ENCODE peak calls at places on chromosomes 7 and 10, in six cellular contexts. V is neural progenitor cell, L is lung, H is heart right ventricle, Z is fibroblast of pulmonary artery, G is heart left ventricle. W is an unnamed sample.

GRCh38 chr7:132393789-132394261 is 182.4 kb downstream of the PLXNA4 start:
- DNase-seq in V (no peak), L (peak), H (peak), Z (peak), G (peak), W (peak)

GRCh38 chr7:1590476-1590875 is 20.6 kb upstream of the PSMG3 start:
- DNase-seq in V (no peak), L (no peak), H (no peak), Z (no peak), G (no peak), W (no peak)

GRCh38 chr7:30284298-30285066 is at the start of gene ZNRF2:
- DNase-seq in V (peak), L (peak), H (peak), Z (peak), G (peak), W (peak)

GRCh38 chr7:159091480-159092475 is 52.9 kb downstream of the VIPR2 start:
- DNase-seq in V (no peak), L (no peak), H (no peak), Z (no peak), G (no peak), W (no peak)

GRCh38 chr10:99234067-99234738 is 1.4 kb downstream of the HPSE2 start:
- DNase-seq in V (peak), L (peak), H (peak), Z (peak), G (peak), W (peak)

GRCh38 chr7:90518630-90519029 is 49.2 kb downstream of the PTTG1IP2 start:
- DNase-seq in V (no peak), L (no peak), H (no peak), Z (no peak), G (no peak), W (no peak)

GRCh38 chr10:36538945-36539586 is 586.3 kb upstream of the ANKRD30A start:
- DNase-seq in V (no peak), L (no peak), H (no peak), Z (peak), G (no peak), W (peak)

GRCh38 chr7:98719396-98719795 is 102.3 kb downstream of the NPTX2 start:
- DNase-seq in V (no peak), L (no peak), H (no peak), Z (no peak), G (no peak), W (no peak)

GRCh38 chr10:7410306-7410799 is 481 bp downstream of the SFMBT2 start:
- DNase-seq in V (peak), L (no peak), H (peak), Z (peak), G (peak), W (peak)

GRCh38 chr7:159083001-159083697 is 61.5 kb downstream of the VIPR2 start:
- DNase-seq in V (no peak), L (no peak), H (peak), Z (no peak), G (peak), W (no peak)

GRCh38 chr7:142508251-142508650 is 241.0 kb upstream of the PRSS1 start:
- DNase-seq in V (no peak), L (no peak), H (no peak), Z (no peak), G (no peak), W (peak)

GRCh38 chr7:93442478-93443224 is 131.9 kb downstream of the CALCR start:
- DNase-seq in V (peak), L (peak), H (no peak), Z (peak), G (no peak), W (peak)

GRCh38 chr7:18287482-18287881 is 208.1 kb upstream of the HDAC9 start:
- DNase-seq in V (peak), L (no peak), H (no peak), Z (no peak), G (no peak), W (no peak)

GRCh38 chr7:144738708-144739314 is 97.0 kb downstream of the TPK1 start:
- DNase-seq in V (peak), L (no peak), H (no peak), Z (peak), G (no peak), W (peak)

GRCh38 chr7:69624431-69624830 is 26.2 kb downstream of the AUTS2 start:
- DNase-seq in V (no peak), L (no peak), H (no peak), Z (no peak), G (no peak), W (no peak)

GRCh38 chr10:78567680-78568453 is 500.9 kb upstream of the ZMIZ1 start:
- DNase-seq in V (no peak), L (no peak), H (no peak), Z (no peak), G (no peak), W (no peak)

GRCh38 chr10:17544465-17544864 is 72.7 kb downstream of the HACD1 start:
- DNase-seq in V (no peak), L (no peak), H (no peak), Z (no peak), G (no peak), W (peak)

GRCh38 chr10:28930520-28931495 is 253.5 kb downstream of the BAMBI start:
- DNase-seq in V (no peak), L (peak), H (no peak), Z (no peak), G (no peak), W (no peak)

GRCh38 chr7:29839302-29839701 is 33.0 kb downstream of the WIPF3 start:
- DNase-seq in V (no peak), L (no peak), H (peak), Z (peak), G (peak), W (peak)

GRCh38 chr7:116985575-116985974 is 32.3 kb downstream of the ST7 start:
- DNase-seq in V (no peak), L (no peak), H (no peak), Z (no peak), G (no peak), W (no peak)

GRCh38 chr7:116991233-116991632 is 37.9 kb downstream of the ST7 start:
- DNase-seq in V (no peak), L (no peak), H (no peak), Z (no peak), G (no peak), W (no peak)

GRCh38 chr7:116986611-116987565 is 33.6 kb downstream of the ST7 start:
- DNase-seq in V (no peak), L (no peak), H (no peak), Z (peak), G (no peak), W (no peak)

GRCh38 chr7:116990056-116990455 is 36.8 kb downstream of the ST7 start:
- DNase-seq in V (no peak), L (no peak), H (no peak), Z (no peak), G (no peak), W (peak)

DNA sequence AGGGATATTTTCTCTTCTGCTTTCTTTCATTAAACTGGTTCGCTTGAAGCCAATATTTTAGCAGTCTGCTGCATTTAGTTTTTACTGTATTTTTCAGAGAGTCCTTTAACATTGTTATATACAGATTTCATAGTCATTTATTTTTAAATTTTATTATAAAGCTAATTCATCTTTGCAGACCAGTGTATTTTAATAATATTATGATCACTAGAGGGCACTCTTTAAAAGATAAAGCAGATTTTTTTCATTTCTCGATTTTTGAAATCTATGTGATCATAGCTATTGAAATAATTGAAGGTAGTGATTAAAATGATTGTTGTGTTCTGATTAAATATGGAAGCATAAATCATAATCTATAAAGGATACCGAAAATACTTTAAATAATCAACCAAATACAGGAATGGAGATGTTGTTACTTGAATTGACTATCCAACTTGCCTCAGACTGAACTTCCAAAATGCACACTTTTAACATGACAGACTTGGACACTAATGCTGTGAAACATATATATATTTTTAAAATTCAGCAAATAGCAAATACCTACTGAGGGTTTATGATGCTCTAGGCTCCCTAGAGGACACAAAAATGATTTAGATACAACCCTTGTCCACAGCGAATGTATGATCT is 35.2 kb downstream of the ST7 start:
- DNase-seq in V (no peak), L (no peak), H (no peak), Z (no peak), G (no peak), W (peak)
- TF ChIP-seq CTCF in V (peak), L (no peak), H (peak), Z (peak), G (peak), W (no peak)

GRCh38 chr7:55517191-55517633 is 55.1 kb downstream of the VOPP1 start:
- DNase-seq in V (no peak), L (no peak), H (no peak), Z (no peak), G (no peak), W (no peak)
- H3K4me3 ChIP-seq in V (no peak), L (no peak), H (no peak), Z (no peak), G (no peak), W (no peak)

GRCh38 chr7:37349979-37350590 is 98.6 kb downstream of the ELMO1 start:
- DNase-seq in V (no peak), L (no peak), H (no peak), Z (no peak), G (no peak), W (no peak)

GRCh38 chr7:37352251-37352650 is 96.4 kb downstream of the ELMO1 start:
- DNase-seq in V (no peak), L (no peak), H (no peak), Z (no peak), G (no peak), W (no peak)

GRCh38 chr7:37353949-37354660 is 94.6 kb downstream of the ELMO1 start:
- DNase-seq in V (no peak), L (no peak), H (no peak), Z (no peak), G (no peak), W (no peak)

GRCh38 chr7:37354661-37355131 is 94.0 kb downstream of the ELMO1 start:
- DNase-seq in V (no peak), L (peak), H (peak), Z (peak), G (peak), W (peak)

DNA sequence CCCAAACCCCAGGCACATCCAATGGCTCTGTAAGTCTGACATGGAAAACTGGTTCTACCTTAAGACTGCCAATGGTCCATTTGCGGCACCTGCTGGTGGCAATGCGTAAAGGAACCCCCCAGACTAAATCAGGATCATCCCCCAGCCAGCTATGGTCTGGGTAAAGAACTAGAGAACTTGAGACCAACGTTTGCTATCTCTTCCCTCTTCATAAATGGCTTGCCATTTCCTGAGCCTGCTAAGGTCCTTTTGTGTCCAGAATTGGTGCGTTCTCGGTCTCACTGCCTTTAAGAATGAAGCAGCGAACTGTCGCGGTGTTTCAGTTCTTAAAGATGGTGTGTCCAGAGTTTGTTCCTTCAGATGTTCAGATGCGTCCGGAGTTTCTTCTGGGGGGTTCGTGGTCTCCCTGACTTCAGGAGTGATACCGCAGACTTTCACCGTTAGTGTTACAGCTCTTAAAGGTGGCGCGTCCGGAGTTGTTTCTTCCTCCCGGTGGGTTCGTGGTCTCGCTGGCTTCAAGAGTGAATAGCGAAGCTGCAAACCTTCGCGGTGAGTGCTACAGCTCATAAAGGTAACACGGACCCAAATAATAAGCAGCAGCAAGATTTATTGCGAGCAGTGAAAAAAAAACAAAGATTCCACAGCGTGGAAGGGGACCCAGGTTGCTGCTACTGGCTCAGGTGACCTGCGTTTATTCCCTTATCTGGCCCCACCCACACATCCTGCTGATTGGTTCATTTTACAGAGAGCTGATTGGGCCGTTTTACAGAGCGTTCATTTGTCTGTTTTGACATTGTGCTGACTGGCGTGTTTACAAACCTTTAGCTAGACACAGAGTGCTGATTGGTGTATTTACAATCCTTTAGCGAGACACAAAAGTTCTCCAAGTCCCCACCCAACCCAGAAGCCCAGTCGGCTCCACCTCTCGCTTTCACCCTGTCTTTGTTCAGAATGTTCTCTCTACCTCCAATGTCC is 95.4 kb downstream of the ELMO1 start:
- DNase-seq in V (peak), L (no peak), H (no peak), Z (no peak), G (peak), W (no peak)
- TF ChIP-seq CTCF in V (peak), L (peak), H (no peak), Z (no peak), G (peak), W (no peak)

GRCh38 chr7:27204851-27205322 is 5.0 kb upstream of the HOXA13 start:
- DNase-seq in V (peak), L (no peak), H (no peak), Z (no peak), G (no peak), W (peak)
- H3K4me3 ChIP-seq in V (peak), L (no peak), H (peak), Z (no peak), G (no peak), W (no peak)

DNA sequence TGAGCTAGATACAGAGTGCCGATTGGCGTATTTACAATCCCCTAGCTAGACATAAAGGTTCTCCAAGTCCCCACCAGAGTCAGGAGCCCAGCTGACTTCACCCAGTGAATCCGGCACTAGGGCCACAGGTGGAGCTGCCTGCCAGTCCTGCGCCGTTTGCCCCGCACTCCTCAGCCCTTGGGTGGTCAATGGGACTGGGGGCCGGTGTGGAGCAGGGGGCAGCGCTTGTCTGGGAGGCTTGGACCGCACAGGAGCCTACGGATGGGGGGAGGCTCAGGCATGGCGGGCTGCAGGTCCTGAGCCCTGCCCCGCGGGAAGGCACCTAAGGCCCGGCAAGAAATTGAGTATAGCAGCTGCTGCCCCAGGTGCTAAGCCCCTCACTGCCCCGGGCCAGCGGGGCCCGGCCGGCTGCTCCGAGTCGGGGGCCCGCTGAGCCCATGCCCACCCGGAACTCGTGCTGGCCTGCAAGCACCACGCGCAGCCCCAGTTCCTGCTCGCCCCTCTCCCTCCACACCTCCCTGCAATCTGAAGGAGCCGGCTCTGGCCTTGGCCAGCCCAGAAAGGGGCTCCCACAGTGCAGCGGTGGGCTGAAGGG is 1113.8 kb upstream of the LRRTM3 start:
- DNase-seq in V (no peak), L (no peak), H (no peak), Z (no peak), G (no peak), W (no peak)
- TF ChIP-seq CTCF in V (no peak), L (no peak), H (no peak), Z (no peak), G (no peak), W (no peak)

GRCh38 chr7:155449008-155449879 is 8.7 kb upstream of the EN2 start:
- DNase-seq in V (peak), L (no peak), H (no peak), Z (no peak), G (no peak), W (no peak)

GRCh38 chr7:155450558-155450827 is 7.4 kb upstream of the EN2 start:
- DNase-seq in V (no peak), L (no peak), H (no peak), Z (no peak), G (no peak), W (no peak)

GRCh38 chr7:155450828-155451521 is 7.0 kb upstream of the EN2 start:
- DNase-seq in V (no peak), L (no peak), H (no peak), Z (no peak), G (no peak), W (no peak)

GRCh38 chr7:155448632-155449007 is 9.3 kb upstream of the EN2 start:
- DNase-seq in V (peak), L (no peak), H (no peak), Z (no peak), G (no peak), W (no peak)

DNA sequence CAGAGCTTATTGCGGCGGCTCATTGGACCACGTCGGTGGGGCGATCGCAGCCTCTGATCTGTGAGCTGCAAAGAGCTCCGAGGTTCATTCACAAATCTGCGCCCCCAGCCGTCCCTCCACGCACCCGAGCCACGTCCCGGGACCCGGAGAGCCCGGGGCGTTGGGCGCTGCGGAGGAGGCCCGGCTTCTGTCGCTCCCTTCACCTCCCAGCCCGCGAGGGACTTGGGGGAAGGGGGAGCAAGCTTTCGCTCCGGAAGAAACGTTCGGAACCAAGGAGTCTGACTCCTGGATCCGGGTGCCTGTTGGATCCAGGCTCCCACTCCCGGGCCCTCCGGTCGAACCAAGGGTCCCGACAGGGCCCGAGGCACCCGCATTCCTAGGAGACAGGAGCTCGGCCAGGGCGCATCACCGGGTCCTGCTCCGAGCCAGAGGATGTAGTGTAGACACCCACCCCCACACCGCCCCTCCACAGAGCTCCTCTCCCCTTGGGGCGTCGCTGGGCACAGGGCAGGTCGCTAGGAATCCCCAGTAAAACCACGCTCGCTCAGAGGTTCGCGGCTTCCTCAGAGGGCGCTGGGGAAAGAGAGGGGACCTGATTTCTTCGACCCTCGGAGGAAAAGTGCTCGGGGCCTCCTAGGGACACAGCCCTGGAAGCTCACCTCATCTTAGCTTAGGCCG is 7.9 kb upstream of the EN2 start:
- DNase-seq in V (no peak), L (no peak), H (no peak), Z (no peak), G (no peak), W (no peak)
- H3K4me3 ChIP-seq in V (peak), L (no peak), H (no peak), Z (no peak), G (no peak), W (no peak)

DNA sequence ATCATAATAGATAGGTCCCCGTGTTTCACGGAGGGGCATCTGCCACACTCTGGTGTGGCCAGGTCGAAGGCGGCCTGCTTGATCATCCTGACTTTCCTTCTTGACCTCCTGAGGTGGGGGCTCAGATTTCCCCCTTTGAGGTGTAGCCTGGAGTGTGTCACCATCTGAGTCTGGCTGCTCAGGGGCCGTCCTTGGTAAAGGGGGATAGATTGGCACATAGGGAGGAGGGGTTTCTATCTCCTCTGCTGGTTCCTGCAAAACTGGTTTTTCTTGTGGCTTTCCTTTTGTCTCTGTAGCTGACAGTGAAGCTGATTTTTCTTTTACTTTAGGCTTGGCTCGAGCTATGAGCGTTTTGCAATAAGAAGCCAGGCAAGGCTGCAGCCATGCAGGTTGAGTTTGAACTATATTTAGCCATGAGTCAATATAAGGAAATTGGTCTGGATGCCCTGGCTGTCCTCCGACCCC is 7.1 kb upstream of the ZNF117 start:
- DNase-seq in V (no peak), L (no peak), H (no peak), Z (no peak), G (peak), W (peak)
- TF ChIP-seq CTCF in V (no peak), L (no peak), H (no peak), Z (no peak), G (no peak), W (no peak)

DNA sequence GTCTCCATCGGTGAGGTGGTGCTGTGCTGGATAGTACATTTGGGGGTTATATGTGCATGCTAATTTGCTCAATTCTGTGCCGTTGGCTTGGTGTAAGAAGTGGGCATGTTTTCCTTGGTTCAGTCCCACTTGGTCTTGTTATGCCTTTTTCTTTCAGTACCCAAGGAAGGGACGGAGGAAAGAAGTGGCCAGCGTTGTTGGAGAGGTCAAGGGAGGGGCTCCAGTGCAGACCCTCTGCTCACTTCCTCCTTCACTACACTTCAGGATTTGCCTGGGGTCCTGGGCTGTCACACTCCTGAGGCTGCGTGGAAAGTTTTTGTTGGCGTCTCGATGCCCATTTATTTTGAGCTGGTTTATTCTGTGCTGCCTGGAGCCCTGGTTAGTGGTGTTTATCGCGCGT is 20.5 kb downstream of the LRMDA start:
- DNase-seq in V (no peak), L (no peak), H (no peak), Z (no peak), G (no peak), W (no peak)
- H3K4me3 ChIP-seq in V (peak), L (no peak), H (no peak), Z (no peak), G (no peak), W (no peak)

W was measured in fibroblast of mammary gland.